ENCODE peak calls at places on chromosomes 3 and 15, in seven cellular contexts. T is stimulated activated CD8-positive, alpha-beta memory T cell treated with anti-CD3 and anti-CD28 coated beads, Interleukin-7, amount 100 ng/mL, for 1 hour; U is left colon; I is neural crest cell; K is NCI-H2029 treated with DMSO at 0.1 percent for 48 hours; H is nucleus accumbens; V is AG08396. S is an unnamed sample.

GRCh38 chr3:184739594-184740505 is 28.0 kb upstream of the MAGEF1 start:
- DNase-seq in T (no peak), I (no peak), H (no peak), U (no peak), K (no peak), V (no peak), S (no peak)

GRCh38 chr15:57592836-57593420 is 1.2 kb downstream of the MYZAP start:
- DNase-seq in I (no peak), K (no peak), V (no peak), U (no peak), T (no peak), H (no peak), S (no peak)

GRCh38 chr3:103629391-103629790 is 1194.6 kb downstream of the ZPLD1 start:
- DNase-seq in U (no peak), K (no peak), I (no peak), H (no peak), T (no peak), V (no peak), S (no peak)

GRCh38 chr3:188322135-188322892 is 168.4 kb downstream of the LPP start:
- DNase-seq in U (no peak), K (no peak), I (no peak), V (no peak), H (no peak), T (no peak), S (no peak)

GRCh38 chr15:29143909-29144308 is 125.7 kb downstream of the NSMCE3 start:
- DNase-seq in I (no peak), H (no peak), U (no peak), T (no peak), K (no peak), V (peak; percentile 66), S (no peak)

GRCh38 chr15:37058316-37058985 is 41.9 kb downstream of the MEIS2 start:
- DNase-seq in V (no peak), K (no peak), I (no peak), T (no peak), H (no peak), U (no peak), S (no peak)

GRCh38 chr3:112555535-112556170 is 6.1 kb downstream of the ATG3 start:
- DNase-seq in T (no peak), U (no peak), K (no peak), I (no peak), H (no peak), V (no peak), S (no peak)

GRCh38 chr3:197736010-197736490 is 654 bp downstream of the RUBCN start:
- DNase-seq in U (peak; percentile 34), K (no peak), T (no peak), V (peak; percentile 51), I (peak; percentile 5), H (no peak), S (no peak)

GRCh38 chr3:40333416-40333815 is 23.9 kb downstream of the EIF1B start:
- DNase-seq in K (no peak), H (no peak), I (no peak), T (no peak), V (no peak), U (no peak), S (no peak)

GRCh38 chr3:100782359-100782758 is 73.1 kb downstream of the TFG start:
- DNase-seq in I (no peak), T (no peak), H (no peak), U (no peak), V (no peak), K (no peak), S (no peak)

GRCh38 chr15:36584511-36584910 is 5.1 kb downstream of the CDIN1 start:
- DNase-seq in V (no peak), K (no peak), T (no peak), H (no peak), U (no peak), I (no peak), S (no peak)

GRCh38 chr3:197847866-197848401 is 56.9 kb downstream of the LRCH3 start:
- DNase-seq in H (peak; percentile 2), V (peak; percentile 21), K (peak; percentile 31), U (peak; percentile 31), I (no peak), T (no peak), S (no peak)

GRCh38 chr3:154428369-154429206 is 1.4 kb downstream of the GPR149 start:
- DNase-seq in V (peak; percentile 6), K (no peak), U (no peak), H (no peak), T (no peak), I (no peak), S (peak; percentile 79)

GRCh38 chr3:56302417-56302816 is 165.8 kb downstream of the ERC2 start:
- DNase-seq in H (no peak), V (no peak), U (no peak), I (no peak), T (no peak), K (no peak), S (no peak)

GRCh38 chr3:20316238-20316637 is 130.2 kb upstream of the SGO1 start:
- DNase-seq in V (no peak), T (no peak), K (no peak), H (no peak), I (no peak), U (no peak), S (no peak)

GRCh38 chr3:49563040-49563578 is 8.8 kb downstream of the BSN start:
- DNase-seq in V (no peak), T (no peak), I (no peak), K (no peak), U (no peak), H (no peak), S (no peak)

GRCh38 chr15:88258021-88258641 is 1.6 kb upstream of the NTRK3 start:
- DNase-seq in H (peak; percentile 53), V (no peak), K (peak; percentile 31), I (no peak), U (no peak), T (no peak), S (peak; percentile 79)

GRCh38 chr3:31170932-31171670 is 276.6 kb upstream of the GADL1 start:
- DNase-seq in I (no peak), K (no peak), H (no peak), V (peak; percentile 63), U (no peak), T (no peak), S (no peak)

GRCh38 chr3:55541016-55541415 is 53.9 kb upstream of the WNT5A start:
- DNase-seq in K (no peak), T (no peak), H (no peak), U (no peak), I (no peak), V (no peak), S (no peak)

GRCh38 chr15:33844186-33844585 is 124.1 kb upstream of the CHRM5 start:
- DNase-seq in I (no peak), K (no peak), T (no peak), V (no peak), U (no peak), H (no peak), S (no peak)

GRCh38 chr3:191355406-191355805 is 25.1 kb upstream of the UTS2B start:
- DNase-seq in I (no peak), T (no peak), H (no peak), K (no peak), U (no peak), V (no peak), S (no peak)

GRCh38 chr3:185549111-185549510 is 3.3 kb downstream of the LIPH start:
- DNase-seq in K (peak; percentile 55), V (peak; percentile 86), U (no peak), H (no peak), T (no peak), I (no peak), S (no peak)

GRCh38 chr3:101038393-101038792 is 45.2 kb upstream of the ABI3BP start:
- DNase-seq in K (no peak), V (peak; percentile 12), T (no peak), I (no peak), H (no peak), U (no peak), S (no peak)

GRCh38 chr3:184381261-184382224 is 1.7 kb downstream of the CHRD start:
- DNase-seq in T (no peak), H (no peak), K (no peak), V (no peak), I (no peak), U (no peak), S (peak; percentile 88)

GRCh38 chr3:187798531-187799520 is 53.6 kb upstream of the BCL6 start:
- DNase-seq in K (no peak), I (no peak), U (no peak), T (no peak), V (no peak), H (no peak), S (no peak)

GRCh38 chr3:105119801-105120340 is 246.8 kb upstream of the ALCAM start:
- DNase-seq in T (no peak), I (no peak), H (no peak), V (no peak), K (no peak), U (no peak), S (no peak)

GRCh38 chr3:81289676-81290075 is 471.8 kb downstream of the GBE1 start:
- DNase-seq in K (no peak), H (no peak), U (no peak), V (no peak), T (no peak), I (no peak), S (no peak)